ENCODE peak calls at places on chromosomes 11 and 22, in nine cellular contexts. P is Peyer's patch, Q is fibroblast of mammary gland, C is endodermal cell, W is neural crest cell, I is activated B cell treated with CpG ODN at 0.5 μM for 24 hours, O is endothelial cell of umbilical vein, G is progenitor cell of endocrine pancreas, H is HFF-Myc. L is an unnamed sample.

GRCh38 chr22:32804036-32804435 is 2.5 kb downstream of the TIMP3 start:
- DNase-seq in C (no peak), I (no peak), G (no peak), Q (peak; percentile 74), H (no peak), O (no peak), W (no peak), P (no peak), L (no peak)

GRCh38 chr11:14668733-14669301 is 25.2 kb downstream of the PDE3B start:
- DNase-seq in Q (no peak), G (no peak), I (no peak), C (no peak), O (no peak), H (no peak), W (no peak), P (no peak), L (no peak)

GRCh38 chr11:86214710-86215109 is 29.8 kb upstream of the EED start:
- DNase-seq in O (no peak), I (peak; percentile 22), G (no peak), Q (no peak), P (no peak), W (no peak), H (no peak), C (no peak), L (no peak)

GRCh38 chr22:26642465-26643367 is 14.7 kb upstream of the MIAT start:
- DNase-seq in Q (no peak), I (no peak), C (peak; percentile 87), P (peak; percentile 68), W (no peak), O (no peak), G (no peak), H (no peak), L (no peak)

GRCh38 chr11:116473790-116474346 is 298.9 kb downstream of the BUD13 start:
- DNase-seq in Q (no peak), P (no peak), H (no peak), W (no peak), O (no peak), C (peak; percentile 80), G (no peak), I (no peak), L (no peak)

GRCh38 chr11:95795627-95796308 is 5.5 kb downstream of the CEP57 start:
- DNase-seq in Q (no peak), O (no peak), P (no peak), W (no peak), H (no peak), G (no peak), C (no peak), I (no peak), L (no peak)

GRCh38 chr11:122342089-122342749 is 226.2 kb upstream of the BLID start:
- DNase-seq in C (no peak), W (no peak), G (no peak), Q (peak; percentile 46), I (no peak), O (no peak), P (no peak), H (no peak), L (no peak)

GRCh38 chr11:83662494-83662893 is 376.3 kb upstream of the CCDC90B start:
- DNase-seq in H (no peak), Q (no peak), I (no peak), G (no peak), O (no peak), C (no peak), W (no peak), P (no peak), L (no peak)

GRCh38 chr11:102345923-102346322 is 1.1 kb upstream of the BIRC2 start:
- DNase-seq in P (no peak), O (peak; percentile 89), G (no peak), C (no peak), W (no peak), H (no peak), I (no peak), Q (peak; percentile 49), L (no peak)

GRCh38 chr11:101686514-101686913 is 102.7 kb upstream of the TRPC6 start:
- DNase-seq in I (no peak), Q (peak; percentile 57), W (no peak), G (no peak), H (no peak), O (no peak), C (no peak), P (no peak), L (no peak)

GRCh38 chr22:48239461-48240164 is 1477.2 kb downstream of the TBC1D22A start:
- DNase-seq in O (no peak), H (no peak), Q (no peak), W (no peak), I (no peak), G (no peak), C (peak; percentile 77), P (no peak), L (no peak)

GRCh38 chr22:22156716-22157499 is 87.7 kb upstream of the VPREB1 start:
- DNase-seq in P (peak; percentile 83), H (peak; percentile 52), O (peak; percentile 50), G (peak; percentile 51), Q (peak; percentile 71), I (peak; percentile 64), C (peak; percentile 86), W (peak; percentile 45), L (peak; percentile 52)

GRCh38 chr22:29108137-29108536 is 35.3 kb downstream of the KREMEN1 start:
- DNase-seq in H (no peak), W (no peak), I (no peak), O (no peak), G (no peak), Q (peak; percentile 70), P (no peak), C (no peak), L (no peak)

GRCh38 chr22:26196657-26197056 is 27.4 kb downstream of the SEZ6L start:
- DNase-seq in O (no peak), Q (no peak), P (no peak), G (no peak), I (no peak), W (no peak), H (no peak), C (no peak), L (no peak)

DNA sequence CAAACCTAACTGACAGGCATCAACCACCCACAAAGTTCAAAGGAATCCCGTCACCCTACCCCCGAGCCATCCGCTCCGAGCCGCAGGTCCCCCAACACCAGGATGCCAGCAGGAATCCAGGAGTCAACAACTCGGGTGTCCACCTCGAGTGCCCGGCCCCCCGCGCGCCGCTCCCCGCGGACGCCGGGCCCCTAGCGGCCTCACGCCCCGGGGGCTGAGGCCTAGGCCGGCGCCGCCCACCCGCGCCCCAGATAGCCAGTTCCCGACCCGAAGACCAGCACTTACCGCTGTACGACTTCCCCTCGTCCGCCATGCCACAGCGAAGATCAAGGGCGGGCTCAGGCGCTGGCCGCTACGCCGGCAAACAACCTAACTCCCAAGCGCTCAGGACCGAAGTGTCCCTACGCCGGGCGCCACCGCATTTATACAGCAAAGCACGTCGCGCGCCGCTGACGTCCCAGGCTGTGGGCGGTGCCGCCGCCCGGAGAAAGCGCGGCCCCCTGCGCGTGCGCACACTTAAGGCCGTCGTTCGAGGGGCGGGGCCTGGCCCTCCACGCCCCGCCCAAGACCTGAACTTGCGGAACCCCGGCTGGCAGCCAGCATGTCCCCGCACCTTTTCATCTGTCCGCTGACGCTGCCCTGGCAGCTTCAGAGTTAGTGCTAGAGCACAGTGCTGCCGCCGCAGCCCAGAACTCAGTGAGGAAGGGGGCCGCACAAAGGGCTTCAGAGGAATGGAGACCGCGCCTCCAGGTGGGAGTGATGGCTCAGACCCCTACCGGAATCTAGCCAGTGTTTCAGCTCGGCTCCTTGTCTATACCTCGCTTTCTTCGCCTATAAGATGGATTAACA is at the start of gene NXF1:
- DNase-seq in Q (peak; percentile 90), H (peak; percentile 77), I (peak; percentile 99), P (peak; percentile 95), C (peak; percentile 98), G (peak; percentile 97), W (peak; percentile 99), O (peak; percentile 97), L (peak; percentile 94)
- TF ChIP-seq CTCF in Q (no peak), H (no peak), I (no peak), P (peak; percentile 17), C (peak; percentile 48), G (peak; percentile 27), W (peak; percentile 49), O (no peak), L (no peak)

GRCh38 chr11:79159657-79160450 is 281.0 kb downstream of the TENM4 start:
- DNase-seq in G (no peak), Q (no peak), I (no peak), W (no peak), O (no peak), C (no peak), H (no peak), P (no peak), L (no peak)
- TF ChIP-seq CTCF in G (peak; percentile 42), Q (peak; percentile 31), I (no peak), W (peak; percentile 50), O (no peak), C (peak; percentile 59), H (peak; percentile 23), P (no peak), L (no peak)

GRCh38 chr11:66311470-66311964 is 5.3 kb downstream of the CD248 start:
- DNase-seq in G (no peak), C (no peak), O (no peak), I (no peak), H (no peak), W (no peak), P (no peak), Q (no peak), L (no peak)

GRCh38 chr11:66310324-66310723 is 6.5 kb downstream of the CD248 start:
- DNase-seq in G (no peak), O (no peak), I (no peak), H (no peak), P (no peak), Q (no peak), C (peak; percentile 39), W (no peak), L (no peak)

GRCh38 chr11:66312549-66313320 is 4.1 kb downstream of the CD248 start:
- DNase-seq in P (peak; percentile 100), C (peak; percentile 100), G (peak; percentile 96), W (peak; percentile 100), Q (peak; percentile 99), H (peak; percentile 95), O (peak; percentile 94), I (peak; percentile 96), L (peak; percentile 96)

GRCh38 chr11:66313321-66314185 is 3.3 kb downstream of the CD248 start:
- DNase-seq in G (no peak), O (no peak), H (no peak), C (peak; percentile 87), I (no peak), P (no peak), Q (peak; percentile 59), W (no peak), L (no peak)

GRCh38 chr11:66311965-66312548 is 4.8 kb downstream of the CD248 start:
- DNase-seq in G (peak; percentile 68), H (no peak), I (peak; percentile 98), P (peak; percentile 97), O (peak; percentile 94), C (peak; percentile 96), Q (peak; percentile 87), W (peak; percentile 72), L (peak; percentile 93)
- TF ChIP-seq CTCF in G (peak; percentile 75), H (no peak), I (peak; percentile 95), P (peak; percentile 95), O (peak; percentile 94), C (no peak), Q (no peak), W (peak; percentile 88), L (peak; percentile 89)

DNA sequence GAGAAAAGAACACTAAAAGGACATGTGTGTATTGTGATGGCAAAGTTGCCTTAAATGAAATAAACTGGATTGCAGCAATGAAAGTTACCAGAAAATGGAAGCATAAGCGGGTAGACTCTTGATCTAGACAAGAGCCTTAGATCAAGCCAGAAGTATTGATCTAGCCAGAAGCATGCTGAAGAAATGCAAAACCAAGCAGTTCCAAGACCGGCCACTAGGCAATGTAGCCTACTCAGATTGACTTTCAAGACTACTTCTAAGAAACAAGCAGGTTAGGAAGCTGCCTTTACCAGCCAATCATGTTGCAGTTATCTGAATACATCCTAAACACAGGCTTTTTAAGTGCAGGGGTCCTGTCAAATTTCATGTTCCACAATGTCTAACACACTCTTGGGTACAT is 54.6 kb downstream of the KCNA4 start:
- DNase-seq in C (peak; percentile 88), Q (peak; percentile 2), H (no peak), P (no peak), I (no peak), W (no peak), G (no peak), O (no peak), L (no peak)
- TF ChIP-seq CTCF in C (peak; percentile 78), Q (peak; percentile 23), H (no peak), P (no peak), I (no peak), W (peak; percentile 58), G (peak; percentile 54), O (no peak), L (no peak)